ENCODE peak calls at places on chromosomes 11 and 22, in four cellular contexts. U is CD4-positive, alpha-beta T cell; X is stimulated activated CD4-positive, alpha-beta T cell treated with anti-CD3 and anti-CD28 coated beads, Interleukin-1b, Interleukin-23, amount 100 ng/mL, for 24 hours; M is WTC11. C is an unnamed sample.

GRCh38 chr22:38317995-38318715 is 922 bp upstream of the CSNK1E start:
- DNase-seq in U (no peak), X (no peak), M (no peak), C (no peak)

GRCh38 chr11:114040706-114041211 is 18.8 kb upstream of the ZBTB16 start:
- DNase-seq in U (no peak), X (no peak), M (no peak), C (no peak)

GRCh38 chr11:17267576-17267975 is 9.0 kb upstream of the NUCB2 start:
- DNase-seq in U (no peak), X (no peak), M (no peak), C (no peak)

GRCh38 chr11:113014731-113015455 is 53.7 kb downstream of the NCAM1 start:
- DNase-seq in U (no peak), X (no peak), M (no peak), C (no peak)

GRCh38 chr11:58358969-58359368 is at the start of gene OR5B17:
- DNase-seq in U (no peak), X (no peak), M (no peak), C (no peak)

GRCh38 chr11:39673994-39674393 is 1785.5 kb downstream of the LRRC4C start:
- DNase-seq in U (no peak), X (no peak), M (no peak), C (no peak)

GRCh38 chr11:72753341-72754148 is 1.3 kb upstream of the ARAP1 start:
- DNase-seq in U (no peak), X (no peak), M (no peak), C (no peak)

GRCh38 chr11:37141707-37142106 is 543.7 kb upstream of the RAG2 start:
- DNase-seq in U (no peak), X (no peak), M (no peak), C (no peak)

GRCh38 chr11:59418151-59418550 is 8.1 kb downstream of the OR5A2 start:
- DNase-seq in U (no peak), X (no peak), M (no peak), C (no peak)

GRCh38 chr11:121887564-121887963 is 228.5 kb downstream of the BLID start:
- DNase-seq in U (no peak), X (no peak), M (no peak), C (no peak)

GRCh38 chr22:45528046-45528445 is 25.4 kb downstream of the FBLN1 start:
- DNase-seq in U (no peak), X (no peak), M (no peak), C (no peak)

GRCh38 chr11:133038850-133039249 is 493.5 kb downstream of the OPCML start:
- DNase-seq in U (no peak), X (no peak), M (no peak), C (no peak)

GRCh38 chr11:118448294-118448693 is 12.0 kb downstream of the KMT2A start:
- DNase-seq in U (no peak), X (no peak), M (no peak), C (no peak)

GRCh38 chr22:46652081-46652929 is 32.1 kb downstream of the GRAMD4 start:
- DNase-seq in U (no peak), X (no peak), M (no peak), C (no peak)

GRCh38 chr11:7609521-7609920 is 63.8 kb downstream of the CYB5R2 start:
- DNase-seq in U (no peak), X (no peak), M (no peak), C (no peak)

GRCh38 chr11:111344032-111344431 is 35.0 kb downstream of the POU2AF1 start:
- DNase-seq in U (no peak), X (no peak), M (no peak), C (no peak)

GRCh38 chr11:6991227-6991626 is 28.9 kb downstream of the ZNF214 start:
- DNase-seq in U (no peak), X (no peak), M (peak), C (no peak)

C was measured in iPS DF 6.9.